ENCODE peak calls at places on chromosomes 11 and 22, in five cellular contexts. H is prostate gland, Y is AG04450, B is Peyer's patch, E is tibial nerve. I is an unnamed sample.

GRCh38 chr11:117750357-117750756 is 46.7 kb downstream of the DSCAML1 start:
- DNase-seq in B (no peak), H (no peak), E (no peak), Y (no peak), I (no peak)

GRCh38 chr22:31639640-31640039 is 22.4 kb downstream of the PISD start:
- DNase-seq in Y (no peak), H (no peak), E (no peak), B (no peak), I (no peak)

GRCh38 chr11:116473236-116473769 is 299.5 kb downstream of the BUD13 start:
- DNase-seq in E (no peak), B (no peak), H (no peak), Y (no peak), I (no peak)

GRCh38 chr11:92886243-92886905 is 83.1 kb upstream of the MTNR1B start:
- DNase-seq in Y (peak), H (peak), B (no peak), E (no peak), I (peak)

GRCh38 chr22:23915230-23915754 is 21.1 kb downstream of the MIF start:
- DNase-seq in B (no peak), E (no peak), Y (no peak), H (no peak), I (no peak)

GRCh38 chr22:46815896-46816721 is 53.7 kb downstream of the TBC1D22A start:
- DNase-seq in B (no peak), H (no peak), E (no peak), Y (no peak), I (no peak)

GRCh38 chr22:19713650-19714319 is 518 bp upstream of the SEPTIN5 start:
- DNase-seq in H (no peak), Y (no peak), B (no peak), E (no peak), I (no peak)

GRCh38 chr22:49803134-49803533 is 24.5 kb downstream of the BRD1 start:
- DNase-seq in E (no peak), H (no peak), B (no peak), Y (no peak), I (no peak)

DNA sequence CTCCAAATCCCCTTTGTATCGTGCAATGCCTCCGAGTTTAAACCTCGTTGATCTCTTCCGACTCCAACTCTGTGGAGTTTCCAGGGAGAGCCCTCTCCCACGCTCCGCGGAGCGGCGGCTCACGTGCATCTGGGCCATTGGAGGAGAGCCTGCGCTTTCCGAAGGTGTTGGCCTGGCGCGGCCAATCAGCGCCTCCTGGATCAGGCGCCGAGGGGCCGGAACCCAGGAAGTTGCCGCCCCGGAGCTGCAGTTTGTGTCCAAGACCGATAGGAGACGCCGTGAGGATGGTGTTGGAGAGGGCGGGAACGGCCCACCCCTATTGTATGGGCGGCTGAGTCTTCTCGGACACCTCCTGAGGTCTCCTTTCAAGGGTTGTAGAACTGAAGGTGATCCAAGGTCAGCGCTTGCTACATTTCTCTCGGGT is 1.6 kb downstream of the ADAMTS15 start:
- DNase-seq in E (peak), H (no peak), B (no peak), Y (no peak), I (peak)
- TF ChIP-seq CTCF in E (peak), H (peak), B (peak), Y (peak), I (peak)

GRCh38 chr11:32987851-32988250 is 27.8 kb upstream of the DEPDC7 start:
- DNase-seq in B (no peak), E (no peak), Y (no peak), H (no peak), I (no peak)

GRCh38 chr11:32983506-32983905 is 32.2 kb upstream of the DEPDC7 start:
- DNase-seq in E (no peak), B (no peak), H (no peak), Y (no peak), I (no peak)

GRCh38 chr11:32985600-32985999 is 30.1 kb upstream of the DEPDC7 start:
- DNase-seq in Y (no peak), E (no peak), H (no peak), B (no peak), I (no peak)

GRCh38 chr11:32982626-32983025 is 33.1 kb upstream of the DEPDC7 start:
- DNase-seq in Y (no peak), H (no peak), E (no peak), B (no peak), I (no peak)
- H3K4me3 ChIP-seq in Y (no peak), H (no peak), E (no peak), B (no peak), I (no peak)

GRCh38 chr22:37420656-37421467 is 6.4 kb downstream of the ELFN2 start:
- DNase-seq in H (no peak), B (no peak), E (no peak), Y (no peak), I (no peak)

GRCh38 chr22:37418627-37419369 is 8.5 kb downstream of the ELFN2 start:
- DNase-seq in B (no peak), Y (no peak), E (no peak), H (no peak), I (no peak)

GRCh38 chr22:37421468-37421877 is 5.8 kb downstream of the ELFN2 start:
- DNase-seq in H (no peak), Y (no peak), E (no peak), B (no peak), I (no peak)

GRCh38 chr22:37419370-37419915 is 7.8 kb downstream of the ELFN2 start:
- DNase-seq in H (no peak), E (no peak), Y (no peak), B (no peak), I (no peak)

DNA sequence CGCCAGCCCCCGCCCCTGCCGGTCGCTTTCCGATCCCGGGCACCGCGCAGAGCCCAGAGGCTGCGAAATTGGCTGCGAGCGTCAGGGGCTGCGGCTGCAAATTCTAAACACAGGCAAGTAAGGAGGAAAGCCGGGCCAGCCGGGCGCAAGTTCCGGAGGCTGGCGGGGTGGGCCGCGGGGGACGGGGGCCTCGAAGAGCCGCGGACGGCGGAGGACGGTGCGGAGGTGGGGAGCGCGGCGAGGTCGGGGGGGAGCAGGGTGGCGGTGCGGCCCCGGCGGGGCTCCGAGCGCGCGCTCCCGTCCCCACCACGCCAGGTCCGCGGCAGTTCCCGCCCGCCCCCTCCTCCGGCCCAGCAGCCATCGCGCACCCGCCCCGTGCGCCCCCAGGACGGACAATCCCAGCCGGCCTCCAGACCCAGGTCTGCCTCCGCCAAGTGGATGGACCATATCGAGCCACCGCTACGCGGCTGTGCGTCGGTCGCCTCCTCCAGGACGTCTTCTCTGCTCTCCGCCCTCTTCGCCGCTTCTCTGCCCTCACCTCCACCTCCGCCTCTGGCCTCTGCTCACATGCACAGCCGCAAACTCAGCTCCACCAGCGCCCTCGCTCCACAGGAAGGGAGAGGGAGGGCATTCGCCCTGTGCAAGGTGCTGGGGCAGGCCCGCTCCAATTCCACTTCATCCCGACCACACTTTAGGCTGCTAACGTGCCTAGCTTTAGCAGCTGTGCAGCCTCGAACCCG is 7.2 kb downstream of the ELFN2 start:
- DNase-seq in H (no peak), E (no peak), Y (no peak), B (no peak), I (no peak)
- TF ChIP-seq CTCF in H (no peak), E (no peak), Y (no peak), B (no peak), I (no peak)

DNA sequence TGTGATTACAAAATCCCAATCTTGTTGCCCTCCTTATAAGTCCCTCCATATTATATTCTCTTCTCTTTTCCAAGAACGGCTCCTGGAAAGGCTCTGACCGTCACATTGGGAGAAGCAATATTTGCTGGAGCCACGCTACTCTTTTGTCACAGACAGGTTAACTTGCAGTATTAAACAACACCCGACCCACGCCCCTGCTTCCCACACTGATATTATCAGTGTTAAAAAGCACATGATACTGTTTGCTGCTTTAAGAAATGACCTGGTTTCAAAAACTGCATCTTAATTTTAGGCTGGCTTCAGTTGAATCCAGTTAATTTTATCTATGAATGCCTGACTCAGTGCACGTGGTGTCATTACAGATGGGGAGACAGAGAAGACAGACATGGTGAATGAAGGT is 3.1 kb downstream of the FLI1 start:
- DNase-seq in E (no peak), Y (no peak), B (no peak), H (no peak), I (no peak)
- H3K4me3 ChIP-seq in E (peak), Y (no peak), B (peak), H (no peak), I (no peak)

GRCh38 chr11:2348986-2349385 is 28.1 kb upstream of the CD81 start:
- DNase-seq in B (no peak), Y (no peak), E (no peak), H (no peak), I (peak)
- TF ChIP-seq CTCF in B (no peak), Y (no peak), E (no peak), H (no peak), I (no peak)